ENCODE peak calls at places on chromosomes 16 and 17, in four cellular contexts. V is A549, S is HCT116, X is HepG2. C is an unnamed sample.

GRCh38 chr17:65783845-65784334 is 222.4 kb upstream of the AXIN2 start:
- DNase-seq in V (peak; percentile 16), S (peak; percentile 76), X (peak; percentile 90), C (no peak)

GRCh38 chr17:79811036-79811887 is 14.4 kb upstream of the CBX8 start:
- DNase-seq in V (peak; percentile 94), S (peak; percentile 50), X (peak; percentile 64), C (peak; percentile 65)

GRCh38 chr17:48517478-48517877 is 13.3 kb downstream of the HOXB1 start:
- DNase-seq in V (no peak), S (no peak), X (no peak), C (no peak)

GRCh38 chr16:48408688-48409087 is 23.5 kb upstream of the SIAH1 start:
- DNase-seq in V (no peak), S (no peak), X (no peak), C (no peak)

GRCh38 chr17:57498443-57498842 is 242.1 kb downstream of the MSI2 start:
- DNase-seq in V (no peak), S (no peak), X (no peak), C (no peak)

GRCh38 chr17:42781639-42782401 is 1.4 kb downstream of the WNK4 start:
- DNase-seq in V (no peak), S (no peak), X (no peak), C (no peak)

GRCh38 chr16:2483160-2483559 is 8.2 kb downstream of the TBC1D24 start:
- DNase-seq in V (no peak), S (no peak), X (no peak), C (no peak)

GRCh38 chr16:20938426-20938825 is 37.9 kb downstream of the LYRM1 start:
- DNase-seq in V (no peak), S (no peak), X (no peak), C (no peak)

GRCh38 chr17:3512512-3513171 is 36.8 kb downstream of the ASPA start:
- DNase-seq in V (no peak), S (no peak), X (no peak), C (peak; percentile 46)

GRCh38 chr17:73833779-73834613 is 189.8 kb upstream of the SDK2 start:
- DNase-seq in V (no peak), S (no peak), X (no peak), C (no peak)

GRCh38 chr17:3542410-3543088 is 15.1 kb downstream of the TRPV3 start:
- DNase-seq in V (no peak), S (no peak), X (peak; percentile 21), C (no peak)

GRCh38 chr16:53507464-53508180 is 4.6 kb upstream of the AKTIP start:
- DNase-seq in V (no peak), S (no peak), X (no peak), C (no peak)

GRCh38 chr17:56819431-56820145 is 14.1 kb downstream of the C17orf67 start:
- DNase-seq in V (peak; percentile 91), S (peak; percentile 85), X (peak; percentile 89), C (peak; percentile 96)

GRCh38 chr16:31295206-31295605 is 35.4 kb downstream of the ITGAM start:
- DNase-seq in V (no peak), S (no peak), X (no peak), C (no peak)

GRCh38 chr16:75433732-75434413 is 570 bp upstream of the CFDP1 start:
- DNase-seq in V (peak; percentile 69), S (no peak), X (peak; percentile 93), C (peak; percentile 89)

GRCh38 chr17:62656446-62656845 is 29.0 kb downstream of the MRC2 start:
- DNase-seq in V (no peak), S (no peak), X (no peak), C (no peak)

GRCh38 chr16:78744099-78744498 is 644.6 kb downstream of the WWOX start:
- DNase-seq in V (no peak), S (no peak), X (no peak), C (no peak)
- H3K27ac ChIP-seq in V (no peak overlapping the region), S (no peak overlapping the region), X (no peak overlapping the region), C (no peak overlapping the region)

GRCh38 chr17:50064253-50064991 is 8.5 kb downstream of the ITGA3 start:
- DNase-seq in V (peak; percentile 94), S (peak; percentile 86), X (no peak), C (peak; percentile 50)
- TF ChIP-seq REST in V (no peak), S (no peak), X (no peak), C (no peak)

GRCh38 chr17:64232466-64233262 is 30.4 kb downstream of the TEX2 start:
- DNase-seq in V (no peak), S (no peak), X (no peak), C (peak; percentile 38)
- H3K27ac ChIP-seq in V (no peak overlapping the region), S (no peak overlapping the region), X (no peak overlapping the region), C (no peak overlapping the region)

DNA sequence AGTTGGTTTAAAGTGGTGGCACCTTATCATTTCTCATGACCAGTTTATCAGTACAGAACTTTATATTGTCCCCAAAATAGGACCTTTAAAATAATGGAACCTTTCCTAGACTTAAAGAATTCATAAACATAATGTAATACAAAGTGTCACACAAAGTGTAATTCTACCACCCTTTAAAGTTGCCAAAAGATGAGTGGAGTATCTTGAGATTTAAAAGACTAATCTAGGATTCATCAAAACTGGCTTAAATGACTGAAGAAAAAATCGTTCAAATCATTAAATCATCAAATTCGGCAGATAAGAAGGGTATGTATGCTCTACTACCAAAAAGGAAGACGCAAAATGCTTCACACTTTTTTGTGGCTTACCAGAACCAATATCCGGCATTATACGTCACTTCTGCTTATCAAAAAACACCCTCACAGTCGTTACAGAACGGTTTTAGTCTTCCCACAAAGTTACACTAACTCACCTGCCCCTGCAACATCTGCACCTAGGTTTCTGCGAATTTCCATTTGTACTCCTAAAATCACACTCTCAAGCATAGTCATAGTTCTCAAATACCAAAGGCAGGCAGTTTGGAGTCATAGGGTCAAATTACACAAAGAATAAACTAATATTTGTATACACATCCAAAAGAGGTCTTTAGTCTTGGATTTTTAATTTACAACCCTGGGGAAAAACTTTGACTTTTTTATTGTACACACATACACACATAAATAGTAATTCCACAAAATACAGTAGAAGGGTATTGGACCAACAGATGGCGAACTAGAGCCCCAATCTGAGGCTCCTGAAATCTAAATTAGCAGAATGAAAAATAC is 1.4 kb upstream of the KANSL1 start:
- DNase-seq in V (peak; percentile 84), S (peak; percentile 39), X (no peak), C (peak; percentile 73)
- TF ChIP-seq REST in V (no peak), S (no peak), X (no peak), C (no peak)

GRCh38 chr17:40533896-40534295 is 31.4 kb downstream of the CCR7 start:
- DNase-seq in V (no peak), S (no peak), X (no peak), C (no peak)

GRCh38 chr17:40532520-40533253 is 31.3 kb upstream of the TNS4 start:
- DNase-seq in V (no peak), S (no peak), X (no peak), C (no peak)

GRCh38 chr17:40535924-40536717 is 29.2 kb downstream of the CCR7 start:
- DNase-seq in V (no peak), S (no peak), X (no peak), C (no peak)

GRCh38 chr17:40535438-40535837 is 29.8 kb downstream of the CCR7 start:
- DNase-seq in V (no peak), S (no peak), X (no peak), C (no peak)

GRCh38 chr17:40534431-40535189 is 30.7 kb downstream of the CCR7 start:
- DNase-seq in V (no peak), S (no peak), X (no peak), C (no peak)
- H3K27ac ChIP-seq in V (peak overlapping the region; percentile 95), S (no peak overlapping the region), X (no peak overlapping the region), C (no peak overlapping the region)

GRCh38 chr17:81902023-81902652 is at the start of gene NPB:
- DNase-seq in V (no peak), S (no peak), X (no peak), C (peak; percentile 73)
- TF ChIP-seq REST in V (no peak), S (no peak), X (no peak), C (no peak)

GRCh38 chr17:74981979-74982662 is 5.3 kb upstream of the CDR2L start:
- DNase-seq in V (peak; percentile 90), S (peak; percentile 57), X (peak; percentile 72), C (peak; percentile 94)

GRCh38 chr17:74978240-74978639 is 5.7 kb upstream of the HID1 start:
- DNase-seq in V (no peak), S (no peak), X (no peak), C (no peak)

GRCh38 chr17:74979408-74980146 is 7.0 kb upstream of the HID1 start:
- DNase-seq in V (no peak), S (no peak), X (no peak), C (no peak)

GRCh38 chr17:74977802-74978201 is 5.2 kb upstream of the HID1 start:
- DNase-seq in V (no peak), S (no peak), X (no peak), C (no peak)

DNA sequence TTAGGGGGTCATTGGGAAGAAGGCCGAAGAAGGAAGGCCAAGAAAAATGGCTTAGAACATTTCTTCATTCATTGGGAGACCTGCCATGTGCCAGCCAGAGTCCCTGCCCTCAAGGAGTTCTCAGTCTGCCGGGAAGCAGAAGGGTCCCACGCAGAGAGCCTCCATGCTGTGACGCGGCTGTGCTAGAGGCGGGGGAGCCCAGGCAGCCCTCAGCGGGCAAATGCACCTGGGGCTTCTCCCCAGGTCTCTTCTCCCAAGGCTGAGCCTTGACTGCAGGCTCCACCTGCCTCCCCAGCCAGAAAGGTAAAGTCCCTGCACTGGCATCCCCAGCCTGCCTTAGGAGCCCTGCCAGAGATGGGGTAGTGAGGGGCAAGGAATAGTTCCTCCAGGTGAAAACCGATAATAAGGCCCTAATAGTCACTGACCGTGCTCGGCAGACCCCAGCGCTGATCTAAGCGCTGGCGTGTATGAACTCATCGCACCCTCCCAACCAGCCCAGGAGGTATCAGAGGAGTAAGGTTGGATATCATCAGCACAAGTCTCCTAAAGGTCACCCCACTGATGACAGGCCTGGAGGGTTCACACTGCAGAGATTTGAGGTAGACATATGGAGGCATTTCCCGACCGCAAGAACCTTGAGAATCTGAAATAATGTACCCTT is 6.0 kb upstream of the CDR2L start:
- DNase-seq in V (no peak), S (no peak), X (no peak), C (no peak)
- H3K27ac ChIP-seq in V (peak overlapping the region; percentile 94), S (peak overlapping the region; percentile 76), X (peak overlapping the region; percentile 14), C (peak overlapping the region; percentile 72)

DNA sequence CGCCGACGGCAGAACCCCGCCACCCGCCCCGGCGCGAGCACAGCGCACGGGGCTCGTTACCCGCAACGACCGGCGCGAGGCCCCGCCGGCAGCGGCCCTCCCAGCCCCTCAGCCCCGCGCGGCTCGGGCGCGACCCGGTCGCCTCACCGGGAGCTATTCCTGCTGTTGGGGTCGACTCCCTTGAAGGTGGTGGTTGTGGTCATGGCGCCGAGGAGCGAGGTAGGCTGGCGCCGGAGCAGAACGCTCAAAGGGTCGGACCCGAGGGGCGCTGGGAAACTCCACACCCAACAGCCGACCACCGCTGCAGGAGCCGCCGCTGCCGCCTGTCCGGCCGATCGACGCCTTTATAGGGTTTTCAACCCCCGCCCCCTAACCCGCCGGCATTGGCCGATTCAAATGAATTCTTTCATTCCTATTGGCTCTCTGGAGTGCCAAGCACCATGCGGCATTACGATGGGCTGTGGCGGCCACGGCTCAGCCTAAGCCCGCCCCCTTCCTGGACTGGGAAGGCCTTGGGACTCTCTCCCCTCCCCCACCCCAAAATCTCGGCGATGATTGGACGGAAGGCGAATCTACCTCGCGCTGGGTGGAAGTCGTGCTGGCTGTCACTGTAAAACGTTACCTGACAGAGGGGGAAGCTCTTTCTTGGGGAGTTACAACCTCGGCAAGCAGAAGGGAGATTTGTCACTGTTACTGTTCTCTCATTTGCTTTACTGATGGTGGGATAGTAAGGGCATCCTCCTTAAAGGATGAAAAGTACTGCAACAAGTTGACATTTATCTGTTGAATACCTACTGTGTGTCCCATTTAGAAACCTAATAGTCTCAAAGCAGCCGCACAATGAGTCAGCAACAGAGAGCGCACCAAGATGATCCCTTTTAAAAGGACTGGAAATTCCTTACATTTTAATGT is at the start of gene JPT1:
- DNase-seq in V (peak; percentile 99), S (peak; percentile 100), X (peak; percentile 99), C (peak; percentile 100)
- TF ChIP-seq REST in V (peak; percentile 39), S (no peak), X (peak; percentile 75), C (no peak)

C was measured in GM23338.